ENCODE peak calls at places on chromosomes 7 and 10, in nine cellular contexts. L, P, R, T, O, A, Y, X and G are unnamed samples.

GRCh38 chr10:107163904-107164861 is at the start of gene SORCS1:
- DNase-seq in L (peak), P (no peak), R (peak), T (no peak), O (no peak), A (no peak), Y (no peak), X (peak), G (no peak)

GRCh38 chr7:19427944-19428343 is 280.9 kb downstream of the POLR1F start:
- DNase-seq in L (no peak), P (no peak), R (no peak), T (no peak), O (no peak), A (no peak), Y (no peak), X (no peak), G (no peak)

GRCh38 chr10:124578231-124579002 is 116.8 kb downstream of the LHPP start:
- DNase-seq in L (peak), P (no peak), R (no peak), T (no peak), O (no peak), A (no peak), Y (no peak), X (no peak), G (no peak)

GRCh38 chr7:1377111-1377909 is 82.0 kb downstream of the MICALL2 start:
- DNase-seq in L (peak), P (no peak), R (no peak), T (no peak), O (no peak), A (no peak), Y (no peak), X (no peak), G (no peak)

GRCh38 chr7:12491526-12491925 is 79.0 kb upstream of the SCIN start:
- DNase-seq in L (no peak), P (no peak), R (no peak), T (no peak), O (no peak), A (no peak), Y (no peak), X (no peak), G (no peak)

GRCh38 chr7:46759711-46760480 is 822.0 kb downstream of the TNS3 start:
- DNase-seq in L (peak), P (peak), R (no peak), T (no peak), O (peak), A (no peak), Y (no peak), X (no peak), G (no peak)

GRCh38 chr7:132837529-132837928 is 244.4 kb downstream of the CHCHD3 start:
- DNase-seq in L (no peak), P (peak), R (no peak), T (no peak), O (no peak), A (no peak), Y (no peak), X (no peak), G (peak)

GRCh38 chr10:93813507-93814465 is 56.0 kb downstream of the LGI1 start:
- DNase-seq in L (no peak), P (peak), R (peak), T (peak), O (peak), A (peak), Y (no peak), X (no peak), G (no peak)

GRCh38 chr7:97317575-97317974 is 200.1 kb downstream of the SDHAF3 start:
- DNase-seq in L (no peak), P (no peak), R (no peak), T (no peak), O (no peak), A (no peak), Y (no peak), X (no peak), G (no peak)

GRCh38 chr10:124375691-124376090 is 43.0 kb downstream of the OAT start:
- DNase-seq in L (no peak), P (no peak), R (no peak), T (no peak), O (no peak), A (no peak), Y (no peak), X (no peak), G (no peak)

GRCh38 chr7:116212859-116213258 is 2.5 kb downstream of the TES start:
- DNase-seq in L (no peak), P (peak), R (no peak), T (no peak), O (no peak), A (no peak), Y (no peak), X (no peak), G (peak)

GRCh38 chr7:87498893-87499292 is 23.4 kb upstream of the ABCB4 start:
- DNase-seq in L (no peak), P (no peak), R (no peak), T (no peak), O (no peak), A (no peak), Y (no peak), X (no peak), G (no peak)
- H3K4me3 ChIP-seq in L (no peak), P (no peak), R (no peak), T (no peak), O (no peak), A (no peak), Y (no peak), X (no peak), G (no peak)

GRCh38 chr7:101804087-101804631 is 13.3 kb upstream of the CUX1 start:
- DNase-seq in L (no peak), P (no peak), R (no peak), T (peak), O (peak), A (no peak), Y (no peak), X (no peak), G (no peak)
- H3K4me3 ChIP-seq in L (no peak), P (no peak), R (no peak), T (no peak), O (no peak), A (no peak), Y (no peak), X (no peak), G (no peak)

DNA sequence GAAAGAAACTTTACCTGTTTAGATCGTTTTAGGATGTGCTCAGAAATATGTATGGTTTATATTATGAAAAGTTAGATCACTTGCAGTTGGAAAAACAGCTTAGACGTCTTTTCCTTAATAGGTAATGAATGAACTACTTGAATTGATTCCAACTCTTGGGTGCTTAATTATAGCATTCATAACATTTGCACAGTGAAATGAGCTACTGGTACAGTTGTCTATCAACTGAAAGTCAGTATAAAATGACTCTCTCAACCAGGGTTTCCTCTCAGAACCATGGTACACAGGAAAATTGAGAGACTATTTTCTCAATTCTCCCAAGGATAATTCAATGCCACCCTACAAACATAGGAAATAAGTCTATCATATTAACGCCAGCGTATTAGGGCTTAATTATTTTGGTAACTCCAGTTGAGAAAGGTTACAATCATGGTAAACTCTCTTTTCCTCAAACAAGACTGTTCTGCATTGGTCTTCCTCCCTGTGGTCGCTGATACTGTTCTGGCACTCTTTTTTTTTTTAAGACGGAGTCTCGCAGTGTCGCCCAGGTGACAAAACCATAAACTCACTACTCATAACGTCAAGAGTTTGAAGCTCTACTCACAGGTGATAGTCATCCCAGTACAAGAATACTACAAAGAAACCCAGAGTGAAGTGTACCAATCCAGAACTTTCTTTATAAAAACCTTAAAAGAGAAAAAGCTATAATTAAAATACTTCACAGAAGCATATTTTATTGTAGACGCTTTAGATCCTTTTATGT is 2.0 kb downstream of the ANLN start:
- DNase-seq in L (no peak), P (no peak), R (no peak), T (no peak), O (peak), A (no peak), Y (no peak), X (no peak), G (no peak)
- H3K4me3 ChIP-seq in L (peak), P (peak), R (no peak), T (peak), O (peak), A (peak), Y (no peak), X (peak), G (peak)

GRCh38 chr10:108911814-108912541 is 1011.3 kb downstream of the XPNPEP1 start:
- DNase-seq in L (peak), P (peak), R (peak), T (no peak), O (peak), A (peak), Y (peak), X (peak), G (peak)
- H3K4me3 ChIP-seq in L (no peak), P (peak), R (peak), T (no peak), O (peak), A (peak), Y (peak), X (peak), G (peak)

GRCh38 chr10:17076626-17077025 is 53.0 kb downstream of the CUBN start:
- DNase-seq in L (no peak), P (no peak), R (no peak), T (no peak), O (no peak), A (no peak), Y (no peak), X (no peak), G (no peak)

GRCh38 chr10:17073720-17074547 is 55.7 kb downstream of the CUBN start:
- DNase-seq in L (no peak), P (peak), R (no peak), T (no peak), O (no peak), A (no peak), Y (no peak), X (no peak), G (no peak)

GRCh38 chr10:17075510-17075909 is 54.1 kb downstream of the CUBN start:
- DNase-seq in L (peak), P (peak), R (no peak), T (no peak), O (peak), A (peak), Y (no peak), X (peak), G (peak)

GRCh38 chr10:17075975-17076374 is 53.6 kb downstream of the CUBN start:
- DNase-seq in L (peak), P (no peak), R (no peak), T (no peak), O (no peak), A (no peak), Y (no peak), X (no peak), G (no peak)

DNA sequence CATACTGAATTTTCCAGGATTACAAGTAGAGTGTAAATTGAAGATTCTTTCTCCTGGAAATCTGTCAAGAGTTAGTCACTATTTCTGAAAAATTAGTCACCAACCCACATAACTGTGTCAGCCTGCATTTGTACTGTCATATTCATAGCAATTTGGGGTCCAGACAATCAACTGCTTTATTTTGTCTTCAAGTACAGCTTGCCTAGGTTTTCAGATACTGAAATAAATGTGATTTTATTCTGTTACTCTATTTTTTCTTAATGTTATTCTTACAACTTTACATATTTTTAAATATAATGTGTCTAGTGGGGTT is 55.1 kb downstream of the CUBN start:
- DNase-seq in L (no peak), P (peak), R (no peak), T (no peak), O (peak), A (no peak), Y (no peak), X (no peak), G (no peak)
- H3K4me3 ChIP-seq in L (no peak), P (no peak), R (no peak), T (no peak), O (no peak), A (no peak), Y (no peak), X (no peak), G (no peak)

DNA sequence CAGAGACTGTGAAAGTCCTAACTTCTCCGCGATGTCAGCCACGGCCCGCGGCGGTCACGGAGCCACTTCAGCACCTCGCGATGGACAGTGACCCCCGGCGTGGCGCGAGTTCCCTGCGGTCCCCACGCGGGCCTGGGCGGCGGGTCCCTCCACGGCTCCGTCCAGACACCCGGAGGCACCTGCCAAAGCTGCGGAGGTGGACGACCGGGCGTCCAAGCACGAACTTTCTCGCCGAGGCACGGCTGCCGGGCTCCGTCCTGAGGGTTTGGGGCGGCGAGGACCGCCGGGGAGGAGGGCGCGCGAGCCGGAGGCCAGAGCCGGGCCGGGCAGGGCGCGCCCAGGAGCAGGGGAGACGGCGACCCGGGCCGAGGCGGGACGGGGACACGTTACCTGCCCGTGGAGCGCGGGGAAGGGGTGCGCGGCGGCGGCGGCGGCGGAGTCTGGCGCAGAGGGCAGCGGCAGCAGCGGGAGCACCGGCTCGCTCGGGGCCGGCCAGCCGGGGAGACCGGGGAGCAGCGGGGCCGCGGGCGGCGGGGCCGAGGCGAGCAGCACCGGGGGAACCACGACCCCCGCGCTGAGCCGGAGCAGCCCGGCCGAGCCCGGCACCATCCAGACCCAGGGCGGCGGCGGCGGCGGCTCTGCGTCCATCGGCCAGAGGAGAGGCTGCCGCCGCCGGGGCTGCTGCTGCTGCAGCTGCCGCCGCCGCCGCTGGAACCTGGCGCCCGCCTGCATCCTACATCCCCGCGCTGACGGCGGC is 439 bp downstream of the TCERG1L start:
- DNase-seq in L (no peak), P (no peak), R (no peak), T (no peak), O (no peak), A (no peak), Y (no peak), X (no peak), G (no peak)
- H3K4me3 ChIP-seq in L (no peak), P (no peak), R (peak), T (no peak), O (no peak), A (no peak), Y (no peak), X (peak), G (no peak)

GRCh38 chr10:49164587-49165188 is 23.5 kb downstream of the TMEM273 start:
- DNase-seq in L (peak), P (peak), R (no peak), T (peak), O (peak), A (peak), Y (no peak), X (no peak), G (no peak)
- H3K4me3 ChIP-seq in L (no peak), P (no peak), R (no peak), T (no peak), O (no peak), A (no peak), Y (no peak), X (no peak), G (no peak)

DNA sequence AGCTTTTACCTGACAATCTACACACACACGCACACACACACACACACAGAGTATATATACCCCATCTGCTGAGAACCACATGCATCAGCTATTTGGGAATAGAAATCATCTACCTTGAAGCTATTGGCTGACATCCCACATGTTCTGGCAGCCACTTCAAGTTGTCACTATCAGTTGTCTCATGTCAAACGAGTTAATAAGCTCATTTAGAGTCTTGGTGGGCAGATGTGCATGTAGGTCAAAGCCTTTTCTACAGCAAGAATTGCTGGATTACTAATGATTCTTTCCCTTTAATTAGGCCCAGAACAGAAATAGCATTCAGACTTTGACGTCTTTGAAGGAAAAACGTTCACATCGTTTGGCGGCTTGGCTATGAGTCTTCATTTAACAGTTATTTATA is 36.8 kb downstream of the COL28A1 start:
- DNase-seq in L (no peak), P (no peak), R (no peak), T (no peak), O (no peak), A (no peak), Y (no peak), X (no peak), G (no peak)
- H3K4me3 ChIP-seq in L (no peak), P (no peak), R (no peak), T (no peak), O (no peak), A (no peak), Y (no peak), X (no peak), G (no peak)

DNA sequence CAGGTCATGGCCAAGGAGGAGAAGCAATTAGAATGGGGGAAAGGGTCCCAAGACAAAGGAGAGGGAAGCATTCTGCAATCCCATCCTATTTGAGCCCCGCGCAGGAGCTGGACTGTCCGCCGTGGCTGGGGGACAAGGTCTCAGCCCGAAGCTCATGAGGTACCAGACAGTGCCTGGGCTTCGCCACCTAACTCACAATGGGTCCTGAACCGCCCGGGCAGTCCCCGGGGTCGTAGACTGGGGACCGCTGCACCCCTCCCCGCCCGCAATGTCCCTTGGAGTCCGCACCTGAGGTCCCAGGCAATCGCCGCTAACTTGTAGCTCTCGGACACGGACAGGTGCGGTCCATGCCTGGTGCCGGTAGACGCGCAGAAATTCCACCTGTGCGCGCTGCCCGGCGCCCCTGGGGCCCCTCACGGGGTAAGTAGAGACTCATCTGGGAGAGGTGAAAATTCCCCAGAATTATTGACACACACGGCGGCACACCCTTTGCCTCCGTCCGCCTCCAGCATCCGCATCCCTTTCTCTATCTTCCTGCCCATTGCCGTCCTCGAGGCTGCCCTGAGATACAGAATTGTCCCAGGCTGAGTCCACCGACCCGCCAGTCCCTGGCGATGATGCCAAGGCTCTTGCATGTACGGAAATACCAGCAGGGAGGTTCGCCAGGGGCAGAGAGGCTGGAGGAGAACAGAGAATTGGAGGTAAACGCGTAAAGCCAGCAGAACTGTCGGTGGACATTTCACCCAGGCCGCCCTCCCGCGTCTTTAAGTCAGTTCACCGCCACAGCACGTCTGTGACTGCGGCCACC is 1.7 kb downstream of the CHRM2 start:
- DNase-seq in L (peak), P (no peak), R (peak), T (no peak), O (no peak), A (no peak), Y (no peak), X (no peak), G (no peak)
- H3K4me3 ChIP-seq in L (peak), P (peak), R (peak), T (no peak), O (no peak), A (no peak), Y (no peak), X (no peak), G (peak)

DNA sequence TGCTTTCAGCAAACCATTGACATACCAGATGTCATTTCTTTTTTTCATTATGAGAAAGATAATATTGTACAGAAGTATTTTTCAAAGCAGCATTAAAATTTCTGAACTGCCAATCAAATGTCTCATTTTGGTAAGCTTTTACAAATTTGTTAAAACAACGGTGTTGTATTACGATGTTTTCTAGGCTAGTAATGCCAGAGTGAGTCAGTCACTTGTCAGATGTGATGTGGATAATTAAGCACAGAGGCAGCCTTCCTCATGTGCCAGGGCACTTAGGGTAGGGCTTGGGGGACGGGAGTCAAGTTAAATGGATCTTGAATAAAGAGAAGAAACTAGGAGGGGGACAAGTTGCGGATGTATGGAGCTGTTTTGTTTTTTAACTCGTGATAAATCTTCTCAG is 10.1 kb downstream of the PSTK start:
- DNase-seq in L (no peak), P (no peak), R (no peak), T (no peak), O (no peak), A (no peak), Y (no peak), X (no peak), G (no peak)
- H3K4me3 ChIP-seq in L (no peak), P (no peak), R (no peak), T (no peak), O (no peak), A (no peak), Y (no peak), X (no peak), G (no peak)